ENCODE peak calls at places on chromosomes 13 and 19, in eight cellular contexts. T, Q, N, L, S, U, K and A are unnamed samples.

GRCh38 chr19:47512183-47512947 is 2.5 kb downstream of the NAPA start:
- DNase-seq in T (no peak), Q (no peak), N (peak), L (peak), S (no peak), U (no peak), K (no peak), A (no peak)

GRCh38 chr13:73782781-73783180 is 351.4 kb downstream of the KLF12 start:
- DNase-seq in T (no peak), Q (no peak), N (no peak), L (no peak), S (no peak), U (no peak), K (no peak), A (no peak)

GRCh38 chr13:51848674-51849073 is 3.7 kb upstream of the TMEM272 start:
- DNase-seq in T (no peak), Q (no peak), N (no peak), L (no peak), S (no peak), U (no peak), K (no peak), A (no peak)

GRCh38 chr13:107348931-107349330 is 781.0 kb upstream of the ARGLU1 start:
- DNase-seq in T (no peak), Q (no peak), N (no peak), L (no peak), S (no peak), U (no peak), K (no peak), A (no peak)

GRCh38 chr13:103941506-103942148 is 875.4 kb upstream of the SLC10A2 start:
- DNase-seq in T (no peak), Q (no peak), N (no peak), L (no peak), S (no peak), U (no peak), K (no peak), A (no peak)

GRCh38 chr13:90968510-90968909 is 379.0 kb upstream of the MIR17HG start:
- DNase-seq in T (no peak), Q (peak), N (no peak), L (no peak), S (peak), U (peak), K (no peak), A (no peak)

GRCh38 chr13:47708386-47708785 is 292.7 kb downstream of the SUCLA2 start:
- DNase-seq in T (no peak), Q (no peak), N (no peak), L (no peak), S (no peak), U (no peak), K (no peak), A (no peak)

GRCh38 chr13:113970810-113971470 is 2.9 kb downstream of the C13orf46 start:
- DNase-seq in T (no peak), Q (no peak), N (peak), L (peak), S (no peak), U (no peak), K (no peak), A (no peak)

GRCh38 chr13:99404005-99404755 is 97.0 kb upstream of the GPR183 start:
- DNase-seq in T (no peak), Q (no peak), N (no peak), L (no peak), S (no peak), U (no peak), K (no peak), A (no peak)

GRCh38 chr13:102651892-102652291 is 43.0 kb downstream of the METTL21C start:
- DNase-seq in T (no peak), Q (no peak), N (no peak), L (no peak), S (no peak), U (no peak), K (no peak), A (no peak)

GRCh38 chr19:13865578-13866462 is 11.1 kb upstream of the NANOS3 start:
- DNase-seq in T (no peak), Q (no peak), N (no peak), L (no peak), S (no peak), U (no peak), K (no peak), A (peak)

GRCh38 chr13:52723181-52723580 is 16.4 kb downstream of the CNMD start:
- DNase-seq in T (no peak), Q (no peak), N (no peak), L (no peak), S (no peak), U (no peak), K (no peak), A (no peak)

GRCh38 chr13:31005066-31005465 is 72.6 kb downstream of the TEX26 start:
- DNase-seq in T (no peak), Q (no peak), N (no peak), L (no peak), S (no peak), U (no peak), K (no peak), A (no peak)

GRCh38 chr13:104057851-104058250 is 991.6 kb upstream of the SLC10A2 start:
- DNase-seq in T (no peak), Q (no peak), N (no peak), L (no peak), S (no peak), U (no peak), K (no peak), A (no peak)

GRCh38 chr19:48102870-48103751 is 7.5 kb downstream of the PLA2G4C start:
- DNase-seq in T (peak), Q (no peak), N (peak), L (no peak), S (peak), U (peak), K (no peak), A (peak)

GRCh38 chr19:17686027-17686511 is 2.1 kb downstream of the UNC13A start:
- DNase-seq in T (no peak), Q (no peak), N (no peak), L (no peak), S (no peak), U (no peak), K (no peak), A (no peak)

GRCh38 chr19:46902402-46902766 is 41.6 kb downstream of the ARHGAP35 start:
- DNase-seq in T (no peak), Q (no peak), N (no peak), L (peak), S (peak), U (no peak), K (no peak), A (no peak)

GRCh38 chr19:2099937-2100718 is 3.4 kb downstream of the IZUMO4 start:
- DNase-seq in T (no peak), Q (no peak), N (no peak), L (no peak), S (no peak), U (no peak), K (no peak), A (no peak)

GRCh38 chr19:6424939-6425731 is 524 bp upstream of the KHSRP start:
- DNase-seq in T (peak), Q (peak), N (peak), L (peak), S (peak), U (peak), K (peak), A (peak)

GRCh38 chr19:6427131-6427530 is 2.5 kb upstream of the KHSRP start:
- DNase-seq in T (no peak), Q (no peak), N (no peak), L (no peak), S (no peak), U (no peak), K (no peak), A (no peak)

GRCh38 chr19:6423499-6424189 is 967 bp downstream of the KHSRP start:
- DNase-seq in T (no peak), Q (no peak), N (peak), L (no peak), S (no peak), U (peak), K (no peak), A (no peak)

GRCh38 chr19:6424190-6424938 is at the start of gene KHSRP:
- DNase-seq in T (peak), Q (no peak), N (no peak), L (no peak), S (no peak), U (peak), K (no peak), A (no peak)

GRCh38 chr19:6425732-6426686 is 1.4 kb upstream of the KHSRP start:
- DNase-seq in T (no peak), Q (no peak), N (peak), L (no peak), S (peak), U (no peak), K (no peak), A (no peak)
- TF ChIP-seq CTCF in T (no peak), Q (peak), N (no peak), L (no peak), S (peak), U (no peak), K (peak), A (no peak)

GRCh38 chr19:55098716-55099556 is 18.5 kb downstream of the PPP1R12C start:
- DNase-seq in T (no peak), Q (no peak), N (no peak), L (no peak), S (no peak), U (no peak), K (no peak), A (no peak)
- TF ChIP-seq CTCF in T (no peak), Q (peak), N (no peak), L (no peak), S (peak), U (no peak), K (peak), A (no peak)

GRCh38 chr19:30062331-30063183 is 120.5 kb downstream of the URI1 start:
- DNase-seq in T (no peak), Q (no peak), N (no peak), L (no peak), S (no peak), U (no peak), K (no peak), A (no peak)
- TF ChIP-seq CTCF in T (no peak), Q (no peak), N (no peak), L (no peak), S (no peak), U (no peak), K (no peak), A (no peak)

GRCh38 chr13:105804561-105805190 is 730.8 kb downstream of the EFNB2 start:
- DNase-seq in T (no peak), Q (no peak), N (no peak), L (no peak), S (no peak), U (no peak), K (no peak), A (no peak)

GRCh38 chr13:105805866-105806265 is 729.6 kb downstream of the EFNB2 start:
- DNase-seq in T (no peak), Q (no peak), N (no peak), L (no peak), S (no peak), U (no peak), K (no peak), A (no peak)

DNA sequence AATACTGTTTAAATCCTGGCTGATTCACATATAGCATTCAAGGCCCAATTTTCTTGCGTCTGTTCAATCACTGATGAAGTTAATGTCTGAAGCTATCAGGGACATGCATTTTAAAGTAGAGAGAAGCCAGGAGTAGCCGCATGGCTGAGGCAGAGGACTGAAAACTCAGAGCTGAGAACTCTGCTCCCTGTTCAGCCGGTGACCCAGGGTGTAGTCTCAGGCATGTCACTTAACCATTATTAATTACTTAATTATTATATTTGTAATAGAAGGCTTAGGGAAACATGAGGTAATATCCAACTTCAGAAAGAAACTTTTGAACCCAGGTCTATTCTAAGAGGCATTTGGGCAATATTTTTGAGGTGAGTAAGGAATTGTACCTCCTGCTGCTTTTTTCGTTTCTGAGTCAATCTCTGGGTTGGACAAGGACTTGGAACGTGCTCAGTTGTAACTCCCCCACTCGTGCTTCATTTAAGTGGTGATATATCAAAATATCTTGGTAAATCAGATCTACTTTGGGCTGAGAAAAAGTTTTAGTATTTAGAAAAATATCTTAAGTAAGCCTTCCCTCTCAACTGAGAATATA is 729.0 kb downstream of the EFNB2 start:
- DNase-seq in T (no peak), Q (no peak), N (no peak), L (no peak), S (no peak), U (no peak), K (no peak), A (no peak)
- TF ChIP-seq CTCF in T (no peak), Q (no peak), N (no peak), L (no peak), S (no peak), U (no peak), K (no peak), A (no peak)

GRCh38 chr19:49924004-49924880 is 4.8 kb upstream of the ATF5 start:
- DNase-seq in T (no peak), Q (no peak), N (peak), L (no peak), S (no peak), U (no peak), K (no peak), A (no peak)
- TF ChIP-seq CTCF in T (no peak), Q (no peak), N (no peak), L (no peak), S (no peak), U (no peak), K (no peak), A (no peak)

GRCh38 chr19:40689339-40690049 is 957 bp downstream of the NUMBL start:
- DNase-seq in T (no peak), Q (no peak), N (no peak), L (no peak), S (no peak), U (no peak), K (no peak), A (no peak)
- TF ChIP-seq CTCF in T (no peak), Q (no peak), N (no peak), L (no peak), S (no peak), U (no peak), K (no peak), A (no peak)

GRCh38 chr19:531009-531752 is 379 bp upstream of the CDC34 start:
- DNase-seq in T (peak), Q (no peak), N (peak), L (peak), S (peak), U (peak), K (peak), A (peak)
- TF ChIP-seq CTCF in T (no peak), Q (no peak), N (no peak), L (no peak), S (no peak), U (peak), K (peak), A (no peak)

GRCh38 chr19:11673608-11674041 is 65.1 kb downstream of the ZNF823 start:
- DNase-seq in T (no peak), Q (peak), N (peak), L (peak), S (no peak), U (no peak), K (no peak), A (peak)
- TF ChIP-seq CTCF in T (no peak), Q (peak), N (peak), L (peak), S (peak), U (peak), K (peak), A (peak)

GRCh38 chr13:34249546-34249945 is 431.6 kb downstream of the RFC3 start:
- DNase-seq in T (no peak), Q (no peak), N (no peak), L (no peak), S (no peak), U (no peak), K (no peak), A (no peak)

GRCh38 chr13:34246511-34246910 is 428.6 kb downstream of the RFC3 start:
- DNase-seq in T (no peak), Q (no peak), N (no peak), L (no peak), S (no peak), U (peak), K (no peak), A (no peak)

GRCh38 chr13:34254366-34254765 is 436.4 kb downstream of the RFC3 start:
- DNase-seq in T (no peak), Q (no peak), N (no peak), L (no peak), S (no peak), U (no peak), K (no peak), A (no peak)

GRCh38 chr13:34247596-34247995 is 429.6 kb downstream of the RFC3 start:
- DNase-seq in T (no peak), Q (no peak), N (no peak), L (no peak), S (no peak), U (no peak), K (no peak), A (no peak)

DNA sequence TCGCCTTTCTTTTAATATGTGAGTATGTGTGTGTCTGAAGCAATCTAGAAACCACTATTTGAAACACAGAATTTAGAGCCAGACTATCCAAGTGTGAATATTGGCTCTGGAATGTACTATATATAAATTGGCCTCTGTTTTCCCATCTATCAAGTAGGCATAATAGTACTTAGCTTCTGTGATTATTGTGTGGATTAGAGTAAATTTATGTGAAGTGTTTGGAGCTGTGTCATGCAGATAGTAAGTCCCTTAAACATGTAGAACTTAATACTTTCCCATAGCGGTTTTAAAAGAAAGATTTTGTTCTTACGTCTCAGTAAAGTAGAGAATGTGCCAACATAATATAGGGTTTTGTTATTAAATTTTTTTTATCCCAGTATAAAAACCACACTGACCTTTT is 432.2 kb downstream of the RFC3 start:
- DNase-seq in T (no peak), Q (no peak), N (no peak), L (no peak), S (no peak), U (no peak), K (no peak), A (no peak)
- TF ChIP-seq CTCF in T (no peak), Q (no peak), N (no peak), L (no peak), S (no peak), U (no peak), K (no peak), A (no peak)